ENCODE peak calls at places on chromosomes 4 and X, in seven cellular contexts. B is GF-D8, K is HFF-Myc, S is BJ, N is NCI-H2107, Z is ELR, C is AG04450. X is an unnamed sample.

GRCh38 chrX:134990475-134991473 is at the start of gene SMIM10:
- DNase-seq in B (peak; percentile 22), K (no peak), S (no peak), N (no peak), Z (peak; percentile 85), C (no peak), X (no peak)

GRCh38 chr4:8427761-8428287 is 12.7 kb downstream of the ACOX3 start:
- DNase-seq in B (no peak), K (no peak), S (no peak), N (no peak), Z (peak; percentile 37), C (no peak), X (no peak)

GRCh38 chr4:159077702-159078495 is 25.0 kb upstream of the RAPGEF2 start:
- DNase-seq in B (no peak), K (no peak), S (no peak), N (no peak), Z (no peak), C (no peak), X (no peak)

GRCh38 chr4:145984563-145984962 is 45.9 kb upstream of the ZNF827 start:
- DNase-seq in B (no peak), K (no peak), S (no peak), N (no peak), Z (no peak), C (no peak), X (no peak)

GRCh38 chr4:84750260-84750955 is 167.5 kb downstream of the CDS1 start:
- DNase-seq in B (peak; percentile 28), K (peak; percentile 17), S (no peak), N (no peak), Z (peak; percentile 66), C (peak; percentile 7), X (no peak)

GRCh38 chr4:15654556-15655222 is 468 bp downstream of the FBXL5 start:
- DNase-seq in B (no peak), K (no peak), S (no peak), N (no peak), Z (peak; percentile 55), C (no peak), X (no peak)

GRCh38 chrX:153600921-153601320 is 2.0 kb upstream of the CCNQ start:
- DNase-seq in B (no peak), K (no peak), S (no peak), N (no peak), Z (no peak), C (no peak), X (no peak)

GRCh38 chr4:155552180-155552579 is 114.5 kb upstream of the GUCY1A1 start:
- DNase-seq in B (no peak), K (no peak), S (no peak), N (no peak), Z (peak; percentile 67), C (peak; percentile 50), X (no peak)

GRCh38 chrX:134315893-134316292 is 78.9 kb downstream of the CCDC160 start:
- DNase-seq in B (no peak), K (no peak), S (no peak), N (no peak), Z (no peak), C (no peak), X (no peak)

GRCh38 chrX:155966876-155967275 is 30.6 kb upstream of the IL9R start:
- DNase-seq in B (peak; percentile 25), K (no peak), S (peak; percentile 1), N (no peak), Z (peak; percentile 62), C (no peak), X (no peak)

GRCh38 chrX:107676559-107677378 is 48.5 kb downstream of the PRPS1 start:
- DNase-seq in B (peak; percentile 57), K (peak; percentile 78), S (peak; percentile 59), N (no peak), Z (peak; percentile 85), C (peak; percentile 50), X (no peak)

GRCh38 chr4:3388461-3389185 is 53.1 kb upstream of the HGFAC start:
- DNase-seq in B (peak; percentile 9), K (peak; percentile 14), S (peak; percentile 68), N (no peak), Z (peak; percentile 80), C (peak; percentile 10), X (no peak)

GRCh38 chr4:40377462-40378385 is 42.6 kb downstream of the CHRNA9 start:
- DNase-seq in B (no peak), K (no peak), S (no peak), N (no peak), Z (peak; percentile 19), C (no peak), X (no peak)

GRCh38 chrX:139803224-139803623 is 95.3 kb upstream of the MCF2 start:
- DNase-seq in B (no peak), K (no peak), S (no peak), N (no peak), Z (peak; percentile 1), C (no peak), X (no peak)

GRCh38 chr4:74311696-74312313 is 3.5 kb downstream of the EPGN start:
- DNase-seq in B (peak; percentile 3), K (peak; percentile 27), S (no peak), N (no peak), Z (peak; percentile 77), C (peak; percentile 13), X (peak; percentile 27)

GRCh38 chr4:88958080-88958479 is 98.9 kb downstream of the FAM13A start:
- DNase-seq in B (no peak), K (no peak), S (no peak), N (no peak), Z (no peak), C (no peak), X (no peak)

GRCh38 chrX:133838761-133839676 is 146.4 kb downstream of the GPC3 start:
- DNase-seq in B (no peak), K (peak; percentile 3), S (no peak), N (no peak), Z (peak; percentile 16), C (no peak), X (no peak)

X was measured in NCI-H774.